ENCODE peak calls at places on chromosome 3, in nine cellular contexts. K, P, U, L, Z, O, T, D and C are unnamed samples.

GRCh38 chr3:46981932-46982471 is 2.5 kb downstream of the NBEAL2 start:
- DNase-seq in K (no peak), P (no peak), U (peak; percentile 62), L (no peak), Z (no peak), O (peak; percentile 77), T (peak; percentile 84), D (no peak), C (no peak)

GRCh38 chr3:113946831-113947230 is 982 bp upstream of the ZDHHC23 start:
- DNase-seq in K (no peak), P (no peak), U (no peak), L (no peak), Z (no peak), O (no peak), T (no peak), D (no peak), C (no peak)

GRCh38 chr3:194449913-194450312 is 36.9 kb downstream of the ATP13A3 start:
- DNase-seq in K (no peak), P (no peak), U (no peak), L (no peak), Z (no peak), O (no peak), T (no peak), D (no peak), C (no peak)

GRCh38 chr3:188188911-188189310 is 35.0 kb downstream of the LPP start:
- DNase-seq in K (no peak), P (peak; percentile 48), U (no peak), L (no peak), Z (no peak), O (no peak), T (no peak), D (peak; percentile 76), C (no peak)

GRCh38 chr3:182303169-182303568 is 490.1 kb upstream of the ATP11B start:
- DNase-seq in K (no peak), P (peak; percentile 16), U (no peak), L (no peak), Z (no peak), O (no peak), T (no peak), D (no peak), C (no peak)

GRCh38 chr3:175526609-175527280 is 667.6 kb downstream of the NAALADL2 start:
- DNase-seq in K (no peak), P (no peak), U (no peak), L (no peak), Z (peak; percentile 4), O (no peak), T (peak; percentile 45), D (no peak), C (no peak)

GRCh38 chr3:111301238-111301798 is 229.7 kb downstream of the NECTIN3 start:
- DNase-seq in K (no peak), P (no peak), U (no peak), L (peak; percentile 25), Z (no peak), O (no peak), T (no peak), D (no peak), C (no peak)

GRCh38 chr3:188003188-188004171 is 150.5 kb upstream of the LPP start:
- DNase-seq in K (no peak), P (peak; percentile 13), U (peak; percentile 65), L (no peak), Z (no peak), O (peak; percentile 24), T (no peak), D (no peak), C (no peak)

GRCh38 chr3:162489853-162490252 is 993.2 kb downstream of the OTOL1 start:
- DNase-seq in K (no peak), P (peak; percentile 2), U (no peak), L (peak; percentile 50), Z (peak; percentile 17), O (no peak), T (peak; percentile 37), D (no peak), C (no peak)

GRCh38 chr3:187737401-187738088 is 7.7 kb downstream of the BCL6 start:
- DNase-seq in K (peak; percentile 42), P (peak; percentile 72), U (peak; percentile 85), L (peak; percentile 87), Z (peak; percentile 64), O (peak; percentile 62), T (peak; percentile 81), D (peak; percentile 62), C (no peak)

GRCh38 chr3:12143949-12144504 is 14.7 kb downstream of the TIMP4 start:
- DNase-seq in K (no peak), P (peak; percentile 20), U (peak; percentile 53), L (peak; percentile 80), Z (peak; percentile 73), O (no peak), T (no peak), D (no peak), C (no peak)

GRCh38 chr3:98971183-98971681 is 69.7 kb upstream of the DCBLD2 start:
- DNase-seq in K (no peak), P (peak; percentile 96), U (no peak), L (peak; percentile 87), Z (peak; percentile 98), O (peak; percentile 11), T (no peak), D (no peak), C (peak; percentile 95)

GRCh38 chr3:185691622-185692021 is 105.5 kb downstream of the SENP2 start:
- DNase-seq in K (no peak), P (no peak), U (no peak), L (no peak), Z (no peak), O (no peak), T (no peak), D (no peak), C (no peak)

GRCh38 chr3:174958671-174959328 is 99.7 kb downstream of the NAALADL2 start:
- DNase-seq in K (no peak), P (no peak), U (no peak), L (peak; percentile 47), Z (no peak), O (no peak), T (no peak), D (no peak), C (no peak)

DNA sequence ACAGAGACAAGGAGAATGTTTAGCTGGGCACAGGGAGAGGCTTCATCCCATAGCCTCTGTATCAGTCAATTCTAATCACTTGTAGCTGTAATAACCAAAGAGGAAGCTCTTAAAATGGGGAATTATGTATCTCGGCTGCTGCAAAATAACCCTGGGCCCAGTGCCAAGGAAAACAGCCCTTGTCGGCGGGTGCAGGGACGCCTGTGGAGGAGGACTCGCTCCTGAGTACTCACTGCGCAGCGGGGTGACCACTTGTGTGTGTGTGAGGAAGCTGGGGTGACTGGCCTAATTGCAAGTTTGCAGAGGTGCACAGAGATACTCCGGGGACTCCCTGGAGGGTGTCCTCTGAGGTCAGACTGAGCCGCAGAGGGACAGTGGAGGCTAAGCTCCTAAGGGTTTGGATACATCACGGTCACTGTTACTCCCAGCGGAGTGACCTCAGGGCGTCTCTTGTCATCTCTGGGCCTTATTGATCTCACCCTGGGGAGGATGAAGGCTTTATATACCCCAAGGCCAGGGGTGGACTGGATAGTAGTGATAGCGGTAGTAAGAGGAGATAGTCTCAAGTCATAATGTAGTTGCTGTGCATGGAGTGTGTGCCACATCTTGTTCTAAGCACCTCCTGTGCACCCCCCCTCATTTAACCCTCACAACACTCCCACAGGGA is 37.2 kb downstream of the SLC6A6 start:
- DNase-seq in K (peak; percentile 78), P (no peak), U (no peak), L (no peak), Z (no peak), O (peak; percentile 31), T (no peak), D (no peak), C (no peak)
- H3K79me2 ChIP-seq in K (peaks cover 95% of the 10 kb centered on the region), P (peaks cover 40% of the 10 kb centered on the region), U (peaks cover 82% of the 10 kb centered on the region), L (peaks cover 35% of the 10 kb centered on the region), Z (peaks cover 20% of the 10 kb centered on the region), O (peaks cover 93% of the 10 kb centered on the region), T (peaks cover 35% of the 10 kb centered on the region), D (peaks cover 19% of the 10 kb centered on the region), C (peaks cover 5% of the 10 kb centered on the region)

DNA sequence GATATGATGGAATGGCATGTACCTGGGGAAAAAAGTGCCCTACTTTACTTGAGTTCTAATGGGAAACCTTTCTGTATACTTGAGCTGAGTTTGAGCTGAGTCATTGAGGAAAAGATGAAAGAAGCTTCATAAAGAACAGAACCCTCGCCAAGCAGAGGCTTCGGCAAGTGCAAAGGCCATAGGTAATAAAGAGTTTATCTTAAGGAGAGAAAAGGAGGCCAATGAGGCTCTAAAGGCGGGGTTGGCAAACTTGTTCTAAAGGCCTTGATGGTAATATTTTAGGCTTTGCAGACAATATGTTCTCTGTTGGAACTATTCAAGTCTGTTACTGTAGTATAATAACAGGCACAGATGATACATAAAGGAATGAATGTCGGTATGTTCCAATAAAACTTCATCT is 17.6 kb upstream of the TRAT1 start:
- DNase-seq in K (no peak), P (no peak), U (peak; percentile 30), L (no peak), Z (no peak), O (no peak), T (no peak), D (no peak), C (no peak)
- H3K4me3 ChIP-seq in K (no peak overlapping the region), P (no peak overlapping the region), U (no peak overlapping the region), L (no peak overlapping the region), Z (no peak overlapping the region), O (no peak overlapping the region), T (no peak overlapping the region), D (no peak overlapping the region), C (no peak overlapping the region)

GRCh38 chr3:63766261-63766660 is 52.8 kb upstream of the C3orf49 start:
- DNase-seq in K (no peak), P (no peak), U (no peak), L (no peak), Z (no peak), O (no peak), T (no peak), D (no peak), C (no peak)

GRCh38 chr3:63763156-63763555 is 55.9 kb upstream of the C3orf49 start:
- DNase-seq in K (no peak), P (peak; percentile 39), U (no peak), L (peak; percentile 71), Z (peak; percentile 27), O (no peak), T (no peak), D (no peak), C (peak; percentile 5)

GRCh38 chr3:63762180-63762579 is 56.9 kb upstream of the C3orf49 start:
- DNase-seq in K (no peak), P (no peak), U (no peak), L (peak; percentile 71), Z (peak; percentile 27), O (no peak), T (no peak), D (no peak), C (no peak)
- H3K79me2 ChIP-seq in K (no peaks in the 10 kb centered on the region), P (no peaks in the 10 kb centered on the region), U (no peaks in the 10 kb centered on the region), L (no peaks in the 10 kb centered on the region), Z (no peaks in the 10 kb centered on the region), O (no peaks in the 10 kb centered on the region), T (no peaks in the 10 kb centered on the region), D (no peaks in the 10 kb centered on the region), C (no peaks in the 10 kb centered on the region)

DNA sequence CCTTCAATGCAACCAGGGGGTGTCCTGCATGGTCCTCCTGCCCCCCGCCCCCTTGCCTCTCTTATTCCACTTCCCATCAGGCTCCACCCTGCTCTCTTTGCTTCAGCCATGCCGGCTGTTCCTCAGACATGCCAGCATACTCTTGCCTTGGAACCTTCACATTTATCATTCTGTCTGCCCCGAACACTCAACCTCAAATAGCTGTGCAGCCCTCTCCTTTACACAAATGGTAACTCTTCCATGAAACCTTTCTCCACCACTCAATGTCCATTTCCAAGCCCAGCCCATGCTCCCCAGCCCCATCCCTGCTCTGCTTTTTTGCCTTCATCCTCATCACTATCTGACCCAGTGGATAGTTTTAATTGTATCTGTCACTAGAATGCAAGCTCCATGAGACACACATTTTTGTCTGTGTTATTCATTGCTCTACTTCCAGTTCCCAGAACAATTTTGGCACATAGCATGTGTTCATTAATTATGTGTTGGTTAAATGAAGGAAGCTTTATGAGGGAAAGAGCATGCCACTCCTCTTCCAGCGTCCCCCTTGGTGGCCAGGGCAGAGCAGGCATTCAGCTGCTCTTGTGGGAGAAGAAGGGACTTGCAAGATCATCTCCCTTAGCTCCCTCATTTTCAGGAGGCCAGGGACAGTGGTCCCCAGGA is 654 bp upstream of the GALNT15 start:
- DNase-seq in K (no peak), P (no peak), U (no peak), L (peak; percentile 78), Z (peak; percentile 92), O (no peak), T (no peak), D (no peak), C (no peak)
- H3K4me3 ChIP-seq in K (no peak overlapping the region), P (no peak overlapping the region), U (no peak overlapping the region), L (peak overlapping the region; percentile 67), Z (peak overlapping the region; percentile 0), O (no peak overlapping the region), T (no peak overlapping the region), D (no peak overlapping the region), C (no peak overlapping the region)